ENCODE peak calls at places on chromosomes 13 and 19, in ten cellular contexts. V is CD4-positive, alpha-beta memory T cell; L is activated CD4-positive, alpha-beta T cell treated with anti-CD3 and anti-CD28 coated beads, Interleukin-2, amount 10 ng/mL, durations not matched to agents 7 days and 5 days; U is upper lobe of right lung; A is stimulated activated CD4-positive, alpha-beta T cell treated with anti-CD3 and anti-CD28 coated beads, Interleukin-4, amount 100 ng/mL, for 1 hour; W is activated T-cell treated with anti-CD3 and anti-CD28 coated beads, Interleukin-2, amount 50 U/mL, for 72 hours; C is NCI-H1105 treated with DMSO at 0.1 percent for 48 hours; Y is AG09309; K is left cardiac atrium; O is activated naive CD4-positive, alpha-beta T cell. H is an unnamed sample.

GRCh38 chr13:99981115-99982020 is at the start of gene ZIC2:
- DNase-seq in V (no peak), L (no peak), U (no peak), A (no peak), W (no peak), C (peak), Y (no peak), K (no peak), O (no peak), H (peak)

GRCh38 chr13:110593430-110594130 is 21.8 kb upstream of the NAXD start:
- DNase-seq in V (peak), L (peak), U (no peak), A (no peak), W (peak), C (peak), Y (no peak), K (no peak), O (no peak), H (peak)

GRCh38 chr13:31674056-31674455 is 65.3 kb upstream of the RXFP2 start:
- DNase-seq in V (no peak), L (no peak), U (no peak), A (no peak), W (no peak), C (no peak), Y (peak), K (no peak), O (no peak), H (no peak)

GRCh38 chr13:113918981-113919646 is 54.8 kb downstream of the C13orf46 start:
- DNase-seq in V (no peak), L (no peak), U (no peak), A (no peak), W (no peak), C (no peak), Y (no peak), K (no peak), O (no peak), H (no peak)

GRCh38 chr19:10228925-10229324 is 2.2 kb downstream of the S1PR2 start:
- DNase-seq in V (peak), L (peak), U (no peak), A (peak), W (peak), C (peak), Y (no peak), K (no peak), O (no peak), H (peak)

GRCh38 chr19:11457831-11458230 is 22.4 kb downstream of the PRKCSH start:
- DNase-seq in V (no peak), L (no peak), U (no peak), A (no peak), W (no peak), C (no peak), Y (no peak), K (no peak), O (no peak), H (no peak)

GRCh38 chr13:52743988-52744387 is 4.4 kb upstream of the CNMD start:
- DNase-seq in V (no peak), L (no peak), U (no peak), A (no peak), W (no peak), C (no peak), Y (no peak), K (no peak), O (no peak), H (no peak)

GRCh38 chr13:32587014-32587773 is 942 bp downstream of the PDS5B start:
- DNase-seq in V (peak), L (peak), U (peak), A (peak), W (peak), C (peak), Y (no peak), K (peak), O (peak), H (peak)

GRCh38 chr13:65309906-65310305 is 1920.2 kb downstream of the PCDH9 start:
- DNase-seq in V (no peak), L (no peak), U (no peak), A (no peak), W (no peak), C (no peak), Y (no peak), K (no peak), O (no peak), H (no peak)

GRCh38 chr13:34038326-34039068 is 220.5 kb downstream of the RFC3 start:
- DNase-seq in V (no peak), L (no peak), U (no peak), A (no peak), W (no peak), C (no peak), Y (no peak), K (no peak), O (no peak), H (no peak)

GRCh38 chr19:11092181-11092538 is 2.9 kb downstream of the LDLR start:
- DNase-seq in V (peak), L (peak), U (no peak), A (no peak), W (peak), C (no peak), Y (no peak), K (no peak), O (no peak), H (no peak)

GRCh38 chr13:46698015-46698414 is 98.9 kb downstream of the ESD start:
- DNase-seq in V (no peak), L (no peak), U (no peak), A (no peak), W (no peak), C (no peak), Y (no peak), K (peak), O (no peak), H (no peak)

GRCh38 chr13:55440465-55441085 is 1700.1 kb upstream of the PRR20A start:
- DNase-seq in V (no peak), L (no peak), U (no peak), A (no peak), W (no peak), C (no peak), Y (no peak), K (no peak), O (no peak), H (no peak)

GRCh38 chr19:2426661-2427322 is 594 bp downstream of the TIMM13 start:
- DNase-seq in V (peak), L (peak), U (peak), A (peak), W (peak), C (no peak), Y (no peak), K (peak), O (no peak), H (peak)

GRCh38 chr19:41297628-41298326 is 12.2 kb upstream of the CCDC97 start:
- DNase-seq in V (no peak), L (no peak), U (no peak), A (no peak), W (no peak), C (no peak), Y (no peak), K (no peak), O (no peak), H (peak)

GRCh38 chr13:20073775-20074174 is 87.1 kb downstream of the GJA3 start:
- DNase-seq in V (no peak), L (no peak), U (no peak), A (no peak), W (no peak), C (no peak), Y (no peak), K (no peak), O (no peak), H (no peak)

GRCh38 chr13:110130431-110130830 is 176.5 kb downstream of the COL4A1 start:
- DNase-seq in V (no peak), L (no peak), U (no peak), A (no peak), W (no peak), C (no peak), Y (no peak), K (no peak), O (no peak), H (no peak)

GRCh38 chr13:39751805-39752204 is 96.3 kb downstream of the COG6 start:
- DNase-seq in V (no peak), L (no peak), U (no peak), A (no peak), W (no peak), C (no peak), Y (no peak), K (no peak), O (no peak), H (no peak)

GRCh38 chr13:30791354-30791921 is 56.1 kb downstream of the ALOX5AP start:
- DNase-seq in V (no peak), L (no peak), U (no peak), A (no peak), W (no peak), C (no peak), Y (peak), K (no peak), O (no peak), H (no peak)

GRCh38 chr13:76884167-76884566 is 2.0 kb downstream of the KCTD12 start:
- DNase-seq in V (no peak), L (no peak), U (peak), A (peak), W (no peak), C (no peak), Y (no peak), K (peak), O (no peak), H (no peak)

GRCh38 chr19:34639491-34640085 is 37.4 kb downstream of the SCGB2B2 start:
- DNase-seq in V (peak), L (peak), U (no peak), A (peak), W (peak), C (peak), Y (peak), K (peak), O (peak), H (peak)

GRCh38 chr13:113550453-113550852 is 34.1 kb upstream of the TFDP1 start:
- DNase-seq in V (no peak), L (peak), U (peak), A (no peak), W (no peak), C (no peak), Y (no peak), K (no peak), O (no peak), H (no peak)

GRCh38 chr19:45163751-45164150 is 3.0 kb upstream of the NKPD1 start:
- DNase-seq in V (no peak), L (no peak), U (no peak), A (no peak), W (no peak), C (no peak), Y (no peak), K (no peak), O (no peak), H (no peak)

GRCh38 chr19:55492362-55492944 is 4.2 kb downstream of the SSC5D start:
- DNase-seq in V (no peak), L (no peak), U (no peak), A (no peak), W (no peak), C (peak), Y (no peak), K (no peak), O (no peak), H (no peak)

GRCh38 chr19:44725251-44725650 is 23.3 kb upstream of the BCL3 start:
- DNase-seq in V (no peak), L (no peak), U (peak), A (no peak), W (no peak), C (no peak), Y (no peak), K (peak), O (no peak), H (no peak)

GRCh38 chr19:3722443-3723109 is 14.4 kb downstream of the TJP3 start:
- DNase-seq in V (no peak), L (no peak), U (no peak), A (no peak), W (no peak), C (no peak), Y (no peak), K (no peak), O (no peak), H (no peak)

GRCh38 chr13:44274838-44275237 is 98.8 kb upstream of the SERP2 start:
- DNase-seq in V (no peak), L (peak), U (no peak), A (no peak), W (peak), C (no peak), Y (no peak), K (no peak), O (peak), H (no peak)

GRCh38 chr19:36246006-36246391 is 31.1 kb downstream of the ZNF146 start:
- DNase-seq in V (no peak), L (no peak), U (no peak), A (no peak), W (no peak), C (no peak), Y (no peak), K (no peak), O (no peak), H (no peak)

GRCh38 chr13:84050551-84050950 is 168.3 kb upstream of the SLITRK1 start:
- DNase-seq in V (no peak), L (no peak), U (no peak), A (no peak), W (no peak), C (no peak), Y (no peak), K (no peak), O (no peak), H (no peak)

GRCh38 chr13:25840261-25840660 is 211.6 kb downstream of the SHISA2 start:
- DNase-seq in V (no peak), L (no peak), U (no peak), A (no peak), W (no peak), C (no peak), Y (no peak), K (no peak), O (no peak), H (no peak)